ENCODE peak calls at places on chromosome 6, in five cellular contexts. Q is progenitor cell of endocrine pancreas, R is NCI-H2029, G is T-cell, Z is HuH-7.5. F is an unnamed sample.
A peak's percentile ranks its signal among the peaks of the same experiment; 100 is the strongest.

GRCh38 chr6:166005846-166006592 is 161.6 kb downstream of the TBXT start:
- DNase-seq in R (no peak), Z (no peak), Q (peak; percentile 36), G (no peak), F (no peak)

GRCh38 chr6:15980801-15981200 is 148.1 kb upstream of the MYLIP start:
- DNase-seq in Q (no peak), Z (no peak), G (no peak), R (no peak), F (no peak)

GRCh38 chr6:118551063-118551672 is 3.1 kb downstream of the PLN start:
- DNase-seq in G (peak; percentile 7), Q (no peak), R (peak; percentile 69), Z (peak; percentile 27), F (peak; percentile 66)

GRCh38 chr6:170051229-170052172 is 239.4 kb downstream of the DLL1 start:
- DNase-seq in R (no peak), Q (no peak), G (no peak), Z (no peak), F (no peak)

GRCh38 chr6:29995346-29995777 is 53.0 kb downstream of the HLA-A start:
- DNase-seq in Z (no peak), Q (no peak), G (no peak), R (peak; percentile 48), F (no peak)

GRCh38 chr6:157194643-157195042 is 128.7 kb downstream of the TMEM242 start:
- DNase-seq in R (peak; percentile 13), Z (no peak), G (no peak), Q (no peak), F (no peak)

GRCh38 chr6:137697267-137697938 is 169.7 kb upstream of the TNFAIP3 start:
- DNase-seq in Q (no peak), G (no peak), R (no peak), Z (peak; percentile 15), F (no peak)

GRCh38 chr6:142026471-142026870 is 106.3 kb upstream of the GJE1 start:
- DNase-seq in G (no peak), Z (no peak), Q (no peak), R (no peak), F (no peak)

GRCh38 chr6:108714012-108714773 is 134.0 kb upstream of the ARMC2 start:
- DNase-seq in G (no peak), R (no peak), Q (no peak), Z (no peak), F (no peak)

GRCh38 chr6:44969446-44970175 is 358.5 kb upstream of the RUNX2 start:
- DNase-seq in Z (no peak), G (no peak), Q (no peak), R (no peak), F (no peak)

GRCh38 chr6:75409928-75410327 is 83.7 kb downstream of the FILIP1 start:
- DNase-seq in Q (no peak), R (no peak), Z (no peak), G (no peak), F (no peak)

GRCh38 chr6:34249469-34250370 is 914 bp upstream of the SMIM29 start:
- DNase-seq in R (no peak), Z (no peak), Q (no peak), G (no peak), F (no peak)

GRCh38 chr6:90068264-90068663 is 174.0 kb downstream of the GJA10 start:
- DNase-seq in G (no peak), R (no peak), Q (no peak), Z (no peak), F (no peak)

F was measured in DMS79.